ENCODE peak calls at places on chromosome 18, in eight cellular contexts. G, B, O, A, P, R, U and V are unnamed samples.
A peak's percentile ranks its signal among the peaks of the same experiment; 100 is the strongest.

GRCh38 chr18:7577706-7578105 is 10.6 kb downstream of the PTPRM start:
- DNase-seq in G (peak; percentile 68), A (no peak), O (no peak), B (no peak), P (no peak), U (no peak), R (no peak), V (no peak)

GRCh38 chr18:37668971-37669747 is 103.6 kb upstream of the CELF4 start:
- DNase-seq in G (no peak), P (no peak), U (no peak), B (no peak), R (no peak), O (no peak), A (no peak), V (no peak)

GRCh38 chr18:48949051-48949605 is 1.6 kb downstream of the SMAD7 start:
- DNase-seq in G (no peak), A (no peak), R (peak; percentile 42), O (peak; percentile 52), U (peak; percentile 44), P (peak; percentile 73), B (peak; percentile 46), V (peak; percentile 60)

GRCh38 chr18:67145586-67146292 is 370.8 kb downstream of the DSEL start:
- DNase-seq in A (no peak), G (no peak), P (no peak), R (no peak), B (no peak), U (no peak), O (peak; percentile 32), V (no peak)

GRCh38 chr18:57059366-57059765 is 87.5 kb upstream of the BOD1L2 start:
- DNase-seq in G (no peak), A (no peak), P (no peak), O (no peak), U (no peak), B (no peak), R (no peak), V (no peak)

GRCh38 chr18:79139206-79139605 is 70.0 kb downstream of the ATP9B start:
- DNase-seq in B (no peak), R (no peak), P (no peak), A (no peak), G (peak; percentile 77), O (no peak), U (no peak), V (peak; percentile 8)

GRCh38 chr18:44341759-44342158 is 338.9 kb upstream of the SETBP1 start:
- DNase-seq in B (no peak), R (no peak), P (no peak), O (no peak), U (no peak), A (no peak), G (no peak), V (no peak)

GRCh38 chr18:72895548-72895947 is 27.8 kb upstream of the NETO1 start:
- DNase-seq in A (no peak), O (no peak), R (no peak), B (no peak), U (no peak), P (no peak), G (no peak), V (no peak)

GRCh38 chr18:3279201-3280185 is 17.6 kb downstream of the MYL12B start:
- DNase-seq in B (no peak), O (no peak), R (no peak), U (no peak), A (no peak), G (no peak), P (no peak), V (no peak)

GRCh38 chr18:35682282-35682867 is 100.8 kb downstream of the GALNT1 start:
- DNase-seq in O (no peak), A (no peak), B (no peak), R (no peak), U (no peak), P (no peak), G (peak; percentile 47), V (no peak)

GRCh38 chr18:62324355-62324828 is 718 bp upstream of the TNFRSF11A start:
- DNase-seq in A (no peak), G (no peak), U (no peak), R (no peak), O (no peak), B (no peak), P (no peak), V (no peak)

GRCh38 chr18:54222922-54223567 is 1.4 kb downstream of the MBD2 start:
- DNase-seq in R (no peak), U (no peak), O (peak; percentile 26), A (no peak), B (no peak), G (no peak), P (no peak), V (peak; percentile 46)

GRCh38 chr18:79470547-79470946 is 74.8 kb downstream of the NFATC1 start:
- DNase-seq in O (no peak), P (no peak), R (no peak), A (no peak), U (no peak), G (no peak), B (no peak), V (no peak)

GRCh38 chr18:3649559-3650426 is 199.8 kb downstream of the TGIF1 start:
- DNase-seq in O (no peak), P (no peak), G (peak; percentile 83), U (peak; percentile 50), B (peak; percentile 23), R (no peak), A (no peak), V (no peak)

GRCh38 chr18:57691363-57691762 is 69.7 kb upstream of the NARS1 start:
- DNase-seq in G (no peak), R (no peak), O (no peak), A (no peak), P (no peak), B (no peak), U (no peak), V (no peak)

GRCh38 chr18:30527917-30528316 is 514.6 kb downstream of the DSC3 start:
- DNase-seq in O (no peak), G (no peak), U (no peak), R (no peak), B (no peak), A (no peak), P (no peak), V (no peak)
- H3K4me1 ChIP-seq in O (no peaks in the 10 kb centered on the region), G (no peaks in the 10 kb centered on the region), U (no peaks in the 10 kb centered on the region), R (no peaks in the 10 kb centered on the region), B (no peaks in the 10 kb centered on the region), A (no peaks in the 10 kb centered on the region), P (no peaks in the 10 kb centered on the region), V (no peaks in the 10 kb centered on the region)

DNA sequence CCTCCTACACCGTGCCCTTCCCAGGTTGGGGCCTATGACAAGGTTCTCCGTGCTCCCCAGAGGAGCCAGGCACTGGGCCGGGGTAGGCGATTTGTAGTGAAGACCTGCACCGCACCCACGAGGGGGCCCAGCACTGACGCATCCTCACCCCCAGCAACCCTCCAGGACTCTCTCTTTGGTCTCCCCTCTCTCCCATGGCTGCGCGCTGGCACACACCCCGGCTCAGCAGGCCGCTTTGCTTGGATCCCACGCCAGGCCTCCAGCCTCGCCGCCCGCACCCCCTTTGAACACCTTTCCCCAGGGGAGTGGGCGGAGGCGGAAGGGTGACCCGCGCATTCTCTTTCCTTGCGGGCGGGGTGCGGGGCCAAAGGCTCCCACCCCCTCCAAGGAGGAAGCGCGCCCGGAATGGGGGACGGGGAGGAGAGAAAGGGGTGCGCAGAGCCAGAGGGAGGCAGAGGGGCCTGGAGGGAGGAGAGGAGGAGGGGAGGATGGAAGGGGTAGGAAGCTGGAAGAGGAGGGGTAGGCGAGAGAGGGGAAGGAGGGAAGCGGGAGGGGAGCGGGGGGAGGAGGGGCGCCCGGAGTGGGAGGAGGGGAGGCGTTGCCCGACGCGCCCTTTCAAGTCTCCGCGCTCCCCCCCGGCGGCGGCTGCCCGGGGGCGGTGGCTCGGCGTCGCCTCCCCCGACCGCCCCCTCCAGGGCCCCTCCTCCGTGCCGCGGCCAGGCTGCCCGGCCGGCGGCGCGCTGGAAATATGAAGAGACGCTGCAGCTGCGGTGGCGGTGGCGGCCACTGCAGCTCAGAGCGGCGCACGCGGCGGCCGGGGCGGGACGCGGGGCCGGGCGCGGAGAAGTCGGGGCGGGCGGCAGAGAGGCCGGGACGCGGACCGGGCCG is at the start of gene APCDD1:
- DNase-seq in U (peak; percentile 73), P (peak; percentile 80), B (peak; percentile 72), A (no peak), G (no peak), R (peak; percentile 67), O (peak; percentile 90), V (no peak)
- H3K27me3 ChIP-seq in U (no peaks in the 10 kb centered on the region), P (peaks cover 4% of the 10 kb centered on the region), B (no peaks in the 10 kb centered on the region), A (peaks cover 14% of the 10 kb centered on the region), G (peaks cover 41% of the 10 kb centered on the region), R (peaks cover 12% of the 10 kb centered on the region), O (no peaks in the 10 kb centered on the region), V (peaks cover 8% of the 10 kb centered on the region)

GRCh38 chr18:45588831-45589558 is 26.3 kb upstream of the SLC14A2 start:
- DNase-seq in P (no peak), A (no peak), U (no peak), O (peak; percentile 70), R (no peak), G (peak; percentile 60), B (no peak), V (no peak)

GRCh38 chr18:45590546-45590945 is 24.7 kb upstream of the SLC14A2 start:
- DNase-seq in P (no peak), G (no peak), R (no peak), B (no peak), U (no peak), O (no peak), A (no peak), V (no peak)

GRCh38 chr18:45590060-45590537 is 25.2 kb upstream of the SLC14A2 start:
- DNase-seq in O (peak; percentile 30), R (no peak), G (peak; percentile 6), B (no peak), A (no peak), P (no peak), U (no peak), V (no peak)

GRCh38 chr18:45588284-45588683 is 27.0 kb upstream of the SLC14A2 start:
- DNase-seq in A (no peak), B (no peak), P (no peak), G (peak; percentile 56), U (no peak), O (peak; percentile 27), R (no peak), V (no peak)

DNA sequence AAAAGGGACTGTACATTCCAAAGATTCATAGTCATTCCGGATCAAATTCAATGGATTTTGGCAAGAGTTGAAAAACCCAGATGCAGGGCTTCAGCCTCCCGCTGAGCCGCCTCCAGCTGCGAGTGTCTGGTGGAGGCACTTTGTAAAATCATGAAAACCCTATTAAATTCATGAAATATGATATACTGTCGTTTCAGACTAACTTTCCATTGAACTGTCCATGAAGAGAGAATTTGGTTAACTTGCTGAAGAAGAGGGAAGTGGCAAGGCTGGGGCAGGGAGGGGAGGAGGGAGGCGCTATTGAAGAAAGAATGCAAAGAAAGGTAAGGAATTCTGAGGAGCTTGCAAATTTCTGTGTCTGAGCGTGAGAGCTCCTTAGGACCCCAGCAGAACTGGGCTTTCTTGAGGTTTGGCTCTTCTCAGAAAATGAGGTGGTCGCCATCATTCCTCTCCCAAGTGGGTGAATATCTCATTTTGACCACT is 25.7 kb upstream of the SLC14A2 start:
- DNase-seq in R (no peak), O (no peak), A (no peak), U (no peak), B (no peak), G (peak; percentile 91), P (no peak), V (no peak)
- H3K4me3 ChIP-seq in R (no peak overlapping the region), O (no peak overlapping the region), A (no peak overlapping the region), U (no peak overlapping the region), B (no peak overlapping the region), G (no peak overlapping the region), P (no peak overlapping the region), V (no peak overlapping the region)

DNA sequence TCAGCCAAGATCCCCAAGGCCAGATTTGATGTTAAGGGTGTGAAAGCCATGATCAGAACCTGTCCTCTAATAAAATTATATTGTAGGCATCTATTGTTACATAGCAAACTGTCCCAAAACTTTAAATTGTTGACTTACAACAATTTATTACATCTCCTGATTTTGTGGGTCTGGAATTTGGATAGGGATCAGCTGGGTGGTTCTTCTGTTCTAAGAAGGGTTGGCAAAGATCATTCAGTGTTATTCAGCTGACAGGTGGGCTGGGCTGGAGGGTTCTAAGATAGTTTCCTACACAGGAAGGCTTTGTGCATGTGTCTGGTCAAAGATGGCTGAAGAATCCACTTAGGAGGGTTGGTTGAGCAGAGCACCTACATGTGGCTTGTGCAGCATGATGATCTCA is 50.0 kb downstream of the SOCS6 start:
- DNase-seq in U (no peak), B (no peak), G (no peak), P (no peak), O (no peak), A (no peak), R (no peak), V (no peak)
- H3K4me1 ChIP-seq in U (no peaks in the 10 kb centered on the region), B (no peaks in the 10 kb centered on the region), G (peaks cover 2% of the 10 kb centered on the region), P (no peaks in the 10 kb centered on the region), O (no peaks in the 10 kb centered on the region), A (peaks cover 4% of the 10 kb centered on the region), R (peaks cover 19% of the 10 kb centered on the region), V (no peaks in the 10 kb centered on the region)